ENCODE peak calls at places on chromosomes 16 and 17, in six cellular contexts. J, P, E, F, R and T are unnamed samples. For H3K4me1, the result is how much of the 10 kb centered on the place peaks cover.

GRCh38 chr17:42879596-42879985 is 21.0 kb upstream of the G6PC1 start:
- DNase-seq in J (no peak), E (no peak), R (no peak), F (no peak), P (no peak), T (no peak)

GRCh38 chr17:46977348-46977747 is 1.7 kb downstream of the RPRML start:
- DNase-seq in E (no peak), J (no peak), P (peak), R (no peak), F (no peak), T (no peak)

GRCh38 chr17:57377094-57377493 is 120.8 kb downstream of the MSI2 start:
- DNase-seq in P (peak), E (peak), F (no peak), R (no peak), J (no peak), T (no peak)

GRCh38 chr16:23496826-23497542 is 13.3 kb downstream of the GGA2 start:
- DNase-seq in E (no peak), J (no peak), R (no peak), F (peak), P (peak), T (no peak)

GRCh38 chr17:74842599-74843351 is 16.9 kb downstream of the GRIN2C start:
- DNase-seq in R (peak), P (peak), F (peak), J (no peak), E (no peak), T (no peak)

GRCh38 chr17:55812323-55812722 is 61.5 kb downstream of the PCTP start:
- DNase-seq in J (no peak), E (no peak), F (no peak), R (no peak), P (no peak), T (no peak)

GRCh38 chr17:30336369-30337171 is 2.7 kb upstream of the TMIGD1 start:
- DNase-seq in P (peak), J (no peak), R (no peak), F (no peak), E (no peak), T (no peak)

GRCh38 chr16:60681014-60681413 is 1355.2 kb downstream of the CDH8 start:
- DNase-seq in R (no peak), J (no peak), E (no peak), F (no peak), P (no peak), T (no peak)

GRCh38 chr16:496097-496886 is 31.2 kb upstream of the CAPN15 start:
- DNase-seq in J (no peak), P (no peak), F (no peak), R (no peak), E (no peak), T (no peak)

GRCh38 chr17:50766222-50767023 is 895 bp downstream of the ANKRD40CL start:
- DNase-seq in P (no peak), R (no peak), E (no peak), F (no peak), J (no peak), T (no peak)

GRCh38 chr17:142876-143784 is 5.8 kb downstream of the SCGB1C2 start:
- DNase-seq in E (no peak), F (peak), R (peak), J (peak), P (peak), T (peak)

GRCh38 chr16:89398924-89399323 is 91.4 kb downstream of the ANKRD11 start:
- DNase-seq in R (no peak), J (no peak), P (no peak), E (no peak), F (no peak), T (no peak)
- H3K4me1 ChIP-seq in R (under half), J (under half), P (under half), E (half or more), F (under half), T (under half)

GRCh38 chr17:44865921-44866320 is 18.2 kb downstream of the HIGD1B start:
- DNase-seq in F (no peak), J (peak), P (no peak), E (no peak), R (no peak), T (no peak)
- H3K27ac ChIP-seq in F (no peak), J (no peak), P (no peak), E (no peak), R (no peak), T (no peak)

GRCh38 chr17:82528484-82529265 is 9.1 kb downstream of the FOXK2 start:
- DNase-seq in F (no peak), P (peak), R (peak), J (peak), E (peak), T (peak)
- TF ChIP-seq CTCF in F (peak), P (peak), R (peak), J (peak), E (peak), T (no peak)

GRCh38 chr17:27634781-27635180 is 3.8 kb downstream of the LGALS9 start:
- DNase-seq in E (no peak), F (no peak), P (no peak), J (no peak), R (no peak), T (no peak)
- H3K4me1 ChIP-seq in E (under half), F (under half), P (under half), J (under half), R (half or more), T (under half)

DNA sequence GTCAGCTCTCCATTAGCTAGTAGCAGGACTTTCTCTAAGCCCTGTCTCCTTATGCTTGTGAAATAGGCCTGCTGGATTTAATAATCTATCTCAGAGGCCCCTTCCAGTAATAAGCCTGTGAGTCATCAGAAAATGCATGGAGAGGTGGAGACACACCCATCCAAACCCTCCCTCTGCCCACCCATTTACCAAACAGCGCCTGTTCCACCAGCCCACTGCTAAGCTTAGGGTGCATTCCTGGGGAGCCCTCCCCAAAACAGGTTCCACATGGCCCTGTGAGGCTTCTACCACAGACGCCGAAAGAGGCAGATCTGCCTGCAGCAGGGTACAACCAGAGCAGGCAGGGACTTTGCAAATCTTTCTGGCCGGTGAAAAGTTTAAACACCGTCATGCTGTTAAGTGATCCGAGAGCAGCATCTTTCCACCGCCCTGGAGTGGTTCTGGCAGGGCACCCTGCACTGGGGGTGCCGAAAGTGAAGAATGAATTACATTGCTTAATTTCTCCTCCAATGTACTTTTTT is 99.3 kb downstream of the GAS7 start:
- DNase-seq in E (no peak), F (no peak), J (no peak), R (no peak), P (no peak), T (no peak)
- H3K27ac ChIP-seq in E (no peak), F (no peak), J (no peak), R (no peak), P (no peak), T (no peak)

DNA sequence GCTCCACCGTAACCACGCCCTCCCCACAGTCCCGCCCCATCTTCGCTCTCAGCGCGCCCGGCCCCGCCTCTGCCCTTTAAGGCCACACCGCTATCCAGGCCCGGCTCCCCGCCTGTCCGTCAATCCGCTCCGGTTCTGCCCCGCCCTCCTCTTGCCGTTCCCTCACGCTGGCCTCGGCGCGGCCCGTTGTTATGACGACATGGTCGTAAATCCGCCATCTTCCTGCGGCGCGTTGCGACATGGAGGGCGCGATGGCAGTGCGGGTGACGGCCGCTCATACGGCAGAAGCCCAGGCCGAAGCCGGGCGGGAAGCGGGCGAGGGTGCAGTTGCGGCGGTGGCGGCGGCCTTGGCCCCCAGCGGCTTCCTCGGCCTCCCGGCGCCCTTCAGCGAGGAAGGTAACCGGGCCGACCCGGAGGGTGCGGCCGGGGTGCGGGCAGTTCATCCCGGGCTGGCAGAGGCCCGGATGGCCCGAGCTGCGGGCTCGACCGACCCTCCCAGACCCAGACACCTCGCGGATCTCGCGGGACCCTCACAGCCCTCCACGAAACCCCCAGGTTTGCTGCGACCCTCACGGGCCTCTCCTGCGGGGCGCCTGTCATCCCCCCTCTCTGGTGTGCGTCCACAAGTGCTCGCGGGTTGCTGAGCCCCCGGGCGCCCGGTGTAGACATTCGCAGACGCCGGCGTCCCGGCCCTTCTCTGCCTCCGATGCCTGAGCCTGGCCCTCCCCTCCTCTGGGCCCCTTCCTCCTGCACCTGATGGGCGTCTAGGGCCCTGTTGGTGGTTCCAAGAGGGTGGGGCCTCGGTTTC is at the start of gene E4F1:
- DNase-seq in R (peak), E (peak), F (peak), P (peak), J (peak), T (peak)
- TF ChIP-seq CTCF in R (no peak), E (no peak), F (no peak), P (no peak), J (no peak), T (no peak)

GRCh38 chr16:4389051-4389955 is 17.7 kb downstream of the VASN start:
- DNase-seq in J (peak), F (no peak), R (no peak), E (no peak), P (no peak), T (peak)

GRCh38 chr16:4392382-4393242 is 21.0 kb downstream of the VASN start:
- DNase-seq in F (no peak), E (no peak), P (no peak), J (peak), R (peak), T (no peak)

GRCh38 chr16:4388275-4389021 is 16.8 kb downstream of the VASN start:
- DNase-seq in R (no peak), P (no peak), E (no peak), J (peak), F (no peak), T (peak)

GRCh38 chr16:4391635-4392381 is 20.2 kb downstream of the VASN start:
- DNase-seq in E (no peak), R (no peak), P (no peak), J (no peak), F (no peak), T (no peak)

DNA sequence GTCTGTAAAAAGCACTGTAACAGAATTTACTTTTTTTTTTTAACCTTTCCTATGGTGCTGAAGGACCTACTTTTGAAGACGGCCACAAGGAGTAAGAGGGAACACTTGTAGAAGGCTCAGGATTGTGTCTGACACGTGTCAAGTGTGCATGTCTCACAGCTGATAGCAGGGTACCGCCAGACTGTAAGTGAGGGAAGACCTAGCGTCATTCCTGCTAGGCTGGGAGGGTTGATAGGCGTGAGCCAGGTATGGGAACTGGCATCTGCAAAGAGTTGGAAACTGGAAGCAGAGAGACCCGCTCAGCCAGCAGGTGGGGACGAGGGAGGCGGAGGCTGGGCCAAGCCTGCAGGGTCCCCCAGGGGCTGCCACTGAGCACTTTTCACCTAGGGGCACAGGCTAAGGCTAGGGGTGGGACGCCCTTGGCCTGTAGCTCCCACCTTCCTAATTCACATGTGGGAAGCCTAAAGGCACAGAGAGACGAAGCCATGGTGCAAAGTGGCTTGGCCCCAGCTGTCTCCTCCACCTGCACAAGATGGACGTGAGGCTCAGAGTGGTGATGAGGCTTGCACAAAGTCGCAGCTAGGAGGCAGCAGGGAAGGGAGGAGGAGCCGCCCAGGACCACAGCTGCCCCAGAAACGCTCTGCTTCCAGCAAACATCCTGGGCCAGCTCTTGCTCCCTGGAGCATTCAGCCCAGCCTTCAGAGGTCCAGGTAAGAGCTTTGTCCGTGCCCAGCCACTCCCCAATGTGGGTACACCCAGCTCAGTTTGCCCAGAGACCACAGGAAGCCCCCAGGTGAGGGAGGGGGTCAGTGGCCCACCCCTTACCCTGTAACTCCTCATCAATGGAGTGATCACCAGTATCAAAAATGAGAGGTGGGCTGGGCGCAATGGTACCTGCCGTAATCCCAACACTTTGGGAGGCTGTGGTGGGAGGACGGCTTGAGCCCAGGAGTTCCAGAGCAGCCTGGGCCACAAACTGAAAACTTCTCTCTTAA is 18.9 kb downstream of the VASN start:
- DNase-seq in J (no peak), E (no peak), F (no peak), R (no peak), P (no peak), T (no peak)
- H3K4me1 ChIP-seq in J (half or more), E (under half), F (under half), R (under half), P (under half), T (half or more)

GRCh38 chr17:27631409-27631755 is 394 bp downstream of the LGALS9 start:
- DNase-seq in E (no peak), P (no peak), J (no peak), R (no peak), F (no peak), T (no peak)
- H3K27ac ChIP-seq in E (peak), P (peak), J (peak), R (peak), F (peak), T (peak)